ENCODE peak calls at places on chromosomes 12 and 14, in six cellular contexts. One of them, this sample, is unnamed.

GRCh38 chr14:30375280-30375892 is 183.6 kb upstream of the G2E3 start:
- DNase-seq in GM12892: no peak
- DNase-seq in bronchial epithelial cell: peak
- DNase-seq in HuH-7: peak
- DNase-seq in endodermal cell: peak
- DNase-seq in central memory CD8-positive, alpha-beta T cell: peak
- DNase-seq in this sample: peak

GRCh38 chr12:108806921-108807320 is 50.5 kb downstream of the SSH1 start:
- DNase-seq in endodermal cell: no peak
- DNase-seq in GM12892: no peak
- DNase-seq in HuH-7: no peak
- DNase-seq in bronchial epithelial cell: no peak
- DNase-seq in central memory CD8-positive, alpha-beta T cell: no peak
- DNase-seq in this sample: no peak

GRCh38 chr12:108850854-108851573 is 6.4 kb downstream of the SSH1 start:
- DNase-seq in central memory CD8-positive, alpha-beta T cell: no peak
- DNase-seq in endodermal cell: no peak
- DNase-seq in HuH-7: no peak
- DNase-seq in bronchial epithelial cell: no peak
- DNase-seq in GM12892: peak
- DNase-seq in this sample: no peak

GRCh38 chr14:29390046-29390841 is 537.4 kb downstream of the PRKD1 start:
- DNase-seq in endodermal cell: peak
- DNase-seq in bronchial epithelial cell: no peak
- DNase-seq in central memory CD8-positive, alpha-beta T cell: no peak
- DNase-seq in GM12892: no peak
- DNase-seq in HuH-7: no peak
- DNase-seq in this sample: peak

GRCh38 chr12:78229491-78230209 is 399.0 kb downstream of the NAV3 start:
- DNase-seq in endodermal cell: peak
- DNase-seq in GM12892: no peak
- DNase-seq in bronchial epithelial cell: peak
- DNase-seq in HuH-7: peak
- DNase-seq in central memory CD8-positive, alpha-beta T cell: no peak
- DNase-seq in this sample: peak

GRCh38 chr12:79547735-79548347 is 142.9 kb downstream of the PAWR start:
- DNase-seq in bronchial epithelial cell: peak
- DNase-seq in central memory CD8-positive, alpha-beta T cell: no peak
- DNase-seq in endodermal cell: peak
- DNase-seq in HuH-7: peak
- DNase-seq in GM12892: no peak
- DNase-seq in this sample: peak

GRCh38 chr14:50773632-50774541 is 57.1 kb downstream of the NIN start:
- DNase-seq in HuH-7: peak
- DNase-seq in endodermal cell: peak
- DNase-seq in central memory CD8-positive, alpha-beta T cell: no peak
- DNase-seq in bronchial epithelial cell: peak
- DNase-seq in GM12892: no peak
- DNase-seq in this sample: peak

GRCh38 chr12:48980953-48981756 is 3.0 kb downstream of the WNT1 start:
- DNase-seq in HuH-7: peak
- DNase-seq in central memory CD8-positive, alpha-beta T cell: peak
- DNase-seq in endodermal cell: peak
- DNase-seq in GM12892: no peak
- DNase-seq in bronchial epithelial cell: no peak
- DNase-seq in this sample: peak

GRCh38 chr12:127628655-127629054 is 638.3 kb upstream of the TMEM132C start:
- DNase-seq in HuH-7: no peak
- DNase-seq in GM12892: no peak
- DNase-seq in bronchial epithelial cell: no peak
- DNase-seq in central memory CD8-positive, alpha-beta T cell: no peak
- DNase-seq in endodermal cell: no peak
- DNase-seq in this sample: no peak

GRCh38 chr14:69324341-69324931 is 64.5 kb downstream of the GALNT16 start:
- DNase-seq in endodermal cell: peak
- DNase-seq in GM12892: no peak
- DNase-seq in bronchial epithelial cell: no peak
- DNase-seq in central memory CD8-positive, alpha-beta T cell: no peak
- DNase-seq in HuH-7: no peak
- DNase-seq in this sample: no peak

GRCh38 chr14:37272569-37272968 is 74.8 kb downstream of the MIPOL1 start:
- DNase-seq in central memory CD8-positive, alpha-beta T cell: no peak
- DNase-seq in GM12892: no peak
- DNase-seq in endodermal cell: no peak
- DNase-seq in HuH-7: no peak
- DNase-seq in bronchial epithelial cell: no peak
- DNase-seq in this sample: no peak

GRCh38 chr12:16604853-16605252 is 1.1 kb downstream of the LMO3 start:
- DNase-seq in bronchial epithelial cell: peak
- DNase-seq in endodermal cell: peak
- DNase-seq in GM12892: no peak
- DNase-seq in HuH-7: no peak
- DNase-seq in central memory CD8-positive, alpha-beta T cell: no peak
- DNase-seq in this sample: peak

GRCh38 chr12:15979096-15980091 is 68.3 kb downstream of the DERA start:
- DNase-seq in endodermal cell: peak
- DNase-seq in bronchial epithelial cell: peak
- DNase-seq in HuH-7: peak
- DNase-seq in central memory CD8-positive, alpha-beta T cell: no peak
- DNase-seq in GM12892: no peak
- DNase-seq in this sample: peak

GRCh38 chr12:2619136-2619535 is 175.6 kb upstream of the FKBP4 start:
- DNase-seq in endodermal cell: no peak
- DNase-seq in HuH-7: no peak
- DNase-seq in central memory CD8-positive, alpha-beta T cell: no peak
- DNase-seq in GM12892: no peak
- DNase-seq in bronchial epithelial cell: no peak
- DNase-seq in this sample: no peak

GRCh38 chr12:133081408-133081806 is 684 bp downstream of the ZNF140 start:
- DNase-seq in endodermal cell: peak
- DNase-seq in HuH-7: no peak
- DNase-seq in bronchial epithelial cell: no peak
- DNase-seq in central memory CD8-positive, alpha-beta T cell: no peak
- DNase-seq in GM12892: no peak
- DNase-seq in this sample: peak

GRCh38 chr12:10189653-10190052 is 10.8 kb downstream of the TMEM52B start:
- DNase-seq in HuH-7: no peak
- DNase-seq in endodermal cell: peak
- DNase-seq in bronchial epithelial cell: no peak
- DNase-seq in central memory CD8-positive, alpha-beta T cell: no peak
- DNase-seq in GM12892: no peak
- DNase-seq in this sample: no peak

GRCh38 chr12:100187857-100188519 is 12.6 kb upstream of the ACTR6 start:
- DNase-seq in central memory CD8-positive, alpha-beta T cell: no peak
- DNase-seq in GM12892: no peak
- DNase-seq in HuH-7: no peak
- DNase-seq in endodermal cell: no peak
- DNase-seq in bronchial epithelial cell: no peak
- DNase-seq in this sample: no peak

GRCh38 chr12:42846782-42847181 is 257.2 kb upstream of the PRICKLE1 start:
- DNase-seq in HuH-7: no peak
- DNase-seq in central memory CD8-positive, alpha-beta T cell: no peak
- DNase-seq in endodermal cell: peak
- DNase-seq in bronchial epithelial cell: peak
- DNase-seq in GM12892: no peak
- DNase-seq in this sample: peak

GRCh38 chr14:81211844-81212243 is 8.9 kb downstream of the GTF2A1 start:
- DNase-seq in central memory CD8-positive, alpha-beta T cell: no peak
- DNase-seq in endodermal cell: no peak
- DNase-seq in HuH-7: no peak
- DNase-seq in GM12892: no peak
- DNase-seq in bronchial epithelial cell: no peak
- DNase-seq in this sample: peak

GRCh38 chr12:12999276-12999958 is 648 bp downstream of the HEBP1 start:
- DNase-seq in endodermal cell: no peak
- DNase-seq in HuH-7: peak
- DNase-seq in GM12892: no peak
- DNase-seq in bronchial epithelial cell: peak
- DNase-seq in central memory CD8-positive, alpha-beta T cell: no peak
- DNase-seq in this sample: no peak

GRCh38 chr12:9872116-9872515 is 3.0 kb upstream of the CLEC2B start:
- DNase-seq in central memory CD8-positive, alpha-beta T cell: no peak
- DNase-seq in GM12892: no peak
- DNase-seq in HuH-7: no peak
- DNase-seq in endodermal cell: no peak
- DNase-seq in bronchial epithelial cell: peak
- DNase-seq in this sample: no peak

GRCh38 chr14:51246032-51246431 is 6.0 kb downstream of the TMX1 start:
- DNase-seq in GM12892: no peak
- DNase-seq in HuH-7: no peak
- DNase-seq in central memory CD8-positive, alpha-beta T cell: no peak
- DNase-seq in bronchial epithelial cell: no peak
- DNase-seq in endodermal cell: no peak
- DNase-seq in this sample: no peak